ENCODE peak calls at places on chromosomes 12 and 14, in six cellular contexts. U is dorsolateral prefrontal cortex, Z is tibial artery, O is mucosa of descending colon, Q is BE2C, L is OCI-LY7. R is an unnamed sample.
A peak's percentile ranks its signal among the peaks of the same experiment; 100 is the strongest.

GRCh38 chr14:23530360-23531055 is 21.1 kb downstream of the ZFHX2 start:
- DNase-seq in U (no peak), Z (no peak), O (no peak), Q (no peak), L (no peak), R (no peak)

GRCh38 chr12:3809357-3810015 is 56.6 kb upstream of the CRACR2A start:
- DNase-seq in U (no peak), Z (no peak), O (no peak), Q (no peak), L (no peak), R (no peak)

GRCh38 chr12:49089831-49090773 is 4.5 kb downstream of the DHH start:
- DNase-seq in U (peak; percentile 49), Z (peak; percentile 72), O (no peak), Q (peak; percentile 63), L (peak; percentile 46), R (peak; percentile 61)

GRCh38 chr12:10364839-10365681 is 24.8 kb downstream of the KLRK1 start:
- DNase-seq in U (peak; percentile 44), Z (peak; percentile 74), O (no peak), Q (peak; percentile 35), L (peak; percentile 91), R (no peak)

GRCh38 chr12:80862606-80863005 is 75.1 kb downstream of the LIN7A start:
- DNase-seq in U (no peak), Z (no peak), O (no peak), Q (no peak), L (no peak), R (no peak)

GRCh38 chr14:37270629-37271028 is 72.9 kb downstream of the MIPOL1 start:
- DNase-seq in U (no peak), Z (no peak), O (no peak), Q (no peak), L (no peak), R (no peak)

GRCh38 chr12:96416033-96416790 is 16.0 kb upstream of the CDK17 start:
- DNase-seq in U (no peak), Z (no peak), O (no peak), Q (no peak), L (no peak), R (no peak)

GRCh38 chr14:19906665-19907064 is 13.7 kb upstream of the OR4K5 start:
- DNase-seq in U (no peak), Z (no peak), O (no peak), Q (no peak), L (no peak), R (no peak)

GRCh38 chr14:20381341-20381740 is 32.0 kb downstream of the TEP1 start:
- DNase-seq in U (no peak), Z (no peak), O (no peak), Q (no peak), L (no peak), R (no peak)

GRCh38 chr12:13304924-13305323 is 108.4 kb downstream of the EMP1 start:
- DNase-seq in U (no peak), Z (no peak), O (no peak), Q (no peak), L (no peak), R (no peak)

GRCh38 chr14:32941668-32942065 is 3.0 kb downstream of the NPAS3 start:
- DNase-seq in U (no peak), Z (no peak), O (no peak), Q (no peak), L (no peak), R (no peak)

GRCh38 chr12:6065131-6065871 is 59.2 kb downstream of the VWF start:
- DNase-seq in U (no peak), Z (no peak), O (no peak), Q (no peak), L (no peak), R (no peak)

GRCh38 chr14:66238969-66239368 is 247.2 kb upstream of the CCDC196 start:
- DNase-seq in U (no peak), Z (no peak), O (no peak), Q (no peak), L (no peak), R (no peak)

GRCh38 chr14:57205953-57206352 is 62.8 kb downstream of the EXOC5 start:
- DNase-seq in U (no peak), Z (no peak), O (no peak), Q (no peak), L (no peak), R (no peak)

GRCh38 chr14:67674139-67674479 is 323 bp downstream of the VTI1B start:
- DNase-seq in U (peak; percentile 62), Z (peak; percentile 83), O (peak; percentile 84), Q (peak; percentile 83), L (peak; percentile 56), R (peak; percentile 88)

DNA sequence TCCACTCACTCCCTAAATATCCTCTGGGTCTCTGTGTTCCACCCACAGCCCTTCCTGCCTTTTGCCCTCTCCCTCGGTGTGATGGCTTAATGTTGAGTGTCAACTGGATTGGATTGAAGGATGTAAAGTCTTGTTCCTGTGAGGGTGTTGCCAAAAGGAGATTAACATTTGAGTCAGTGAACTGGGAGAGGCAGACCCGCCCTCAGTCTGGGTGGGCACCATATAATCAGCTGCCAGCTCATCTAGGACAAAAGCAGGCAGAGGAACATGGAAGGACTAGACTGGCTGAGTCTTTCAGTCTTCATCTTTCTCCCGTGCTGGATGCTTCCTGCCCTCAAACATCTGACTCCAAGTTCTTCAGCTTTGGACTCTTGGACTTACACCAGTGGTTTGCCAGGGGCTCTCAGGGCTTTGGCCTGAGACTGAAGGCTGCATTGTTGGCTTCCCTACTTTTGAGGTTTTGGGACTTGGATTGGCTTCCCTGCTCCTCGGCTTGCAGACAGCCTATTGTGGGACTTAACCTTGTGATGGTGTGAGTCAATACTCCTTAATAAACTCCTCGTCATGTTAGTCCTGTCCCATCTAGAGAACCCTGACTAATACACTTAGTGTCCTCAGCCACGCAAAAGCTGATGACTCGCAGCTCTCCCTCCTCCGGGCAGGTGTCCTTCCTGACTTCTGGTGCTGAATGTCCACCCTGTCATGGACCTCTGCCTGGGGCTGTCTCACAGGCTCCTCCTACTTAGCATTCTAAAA is 5.9 kb downstream of the DGLUCY start:
- DNase-seq in U (no peak), Z (no peak), O (no peak), Q (no peak), L (no peak), R (no peak)
- TF ChIP-seq CTCF in U (no peak), Z (no peak), O (no peak), Q (no peak), L (no peak), R (no peak)

GRCh38 chr12:131087302-131087818 is 133.7 kb downstream of the ADGRD1 start:
- DNase-seq in U (no peak), Z (peak; percentile 59), O (peak; percentile 33), Q (peak; percentile 3), L (no peak), R (peak; percentile 11)

GRCh38 chr12:131089526-131090253 is 136.0 kb downstream of the ADGRD1 start:
- DNase-seq in U (no peak), Z (peak; percentile 50), O (peak; percentile 17), Q (peak; percentile 2), L (no peak), R (peak; percentile 5)

GRCh38 chr12:131088701-131089525 is 135.2 kb downstream of the ADGRD1 start:
- DNase-seq in U (no peak), Z (peak; percentile 53), O (peak; percentile 34), Q (peak; percentile 6), L (no peak), R (peak; percentile 14)

GRCh38 chr12:131085816-131086591 is 132.3 kb downstream of the ADGRD1 start:
- DNase-seq in U (no peak), Z (peak; percentile 57), O (peak; percentile 27), Q (peak; percentile 3), L (no peak), R (no peak)

DNA sequence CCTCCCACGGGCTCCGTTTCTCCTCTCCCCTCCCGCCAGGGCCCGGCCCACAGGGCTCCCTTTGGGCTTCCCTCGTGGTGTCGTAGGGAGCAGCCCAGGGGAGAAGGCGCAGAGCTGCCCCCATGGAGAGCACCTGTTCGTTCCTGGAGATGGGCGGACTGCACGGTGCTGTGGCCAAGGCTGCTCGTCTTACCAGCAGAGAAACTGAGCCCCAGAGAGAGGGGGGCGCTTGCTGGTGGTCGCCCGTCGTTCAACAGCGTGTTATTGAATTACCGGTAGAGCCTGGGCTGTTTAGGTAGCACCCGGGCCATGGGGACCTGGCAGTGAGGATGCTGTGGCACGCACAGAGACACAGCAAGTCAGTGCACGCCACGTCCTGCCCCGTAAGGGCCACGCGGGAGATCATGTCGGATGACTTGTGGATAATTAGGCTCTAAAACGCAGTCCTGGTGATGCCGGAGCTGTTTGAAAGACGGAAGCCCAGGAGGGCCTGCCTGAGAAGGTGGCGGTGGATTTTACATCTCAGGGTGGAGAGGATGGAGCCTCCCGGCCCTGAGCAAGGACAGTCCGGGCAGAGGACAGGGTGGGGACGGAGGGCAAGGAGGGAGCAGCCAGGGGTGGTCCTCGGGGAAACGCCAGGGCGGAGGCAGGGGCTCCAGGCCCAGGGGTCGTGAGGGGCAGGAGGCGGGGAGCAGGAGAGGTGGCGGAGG is 134.4 kb downstream of the ADGRD1 start:
- DNase-seq in U (no peak), Z (peak; percentile 64), O (peak; percentile 28), Q (peak; percentile 6), L (no peak), R (peak; percentile 10)
- TF ChIP-seq CTCF in U (no peak), Z (no peak), O (no peak), Q (no peak), L (no peak), R (no peak)

GRCh38 chr14:64857979-64858740 is 21.5 kb downstream of the SPTB start:
- DNase-seq in U (no peak), Z (no peak), O (no peak), Q (no peak), L (no peak), R (no peak)

GRCh38 chr14:64865992-64866391 is 13.7 kb downstream of the SPTB start:
- DNase-seq in U (no peak), Z (no peak), O (no peak), Q (no peak), L (no peak), R (no peak)

GRCh38 chr14:64860039-64860438 is 19.7 kb downstream of the SPTB start:
- DNase-seq in U (no peak), Z (no peak), O (no peak), Q (no peak), L (no peak), R (no peak)

GRCh38 chr14:64864258-64864657 is 15.4 kb downstream of the SPTB start:
- DNase-seq in U (no peak), Z (no peak), O (no peak), Q (no peak), L (no peak), R (no peak)

DNA sequence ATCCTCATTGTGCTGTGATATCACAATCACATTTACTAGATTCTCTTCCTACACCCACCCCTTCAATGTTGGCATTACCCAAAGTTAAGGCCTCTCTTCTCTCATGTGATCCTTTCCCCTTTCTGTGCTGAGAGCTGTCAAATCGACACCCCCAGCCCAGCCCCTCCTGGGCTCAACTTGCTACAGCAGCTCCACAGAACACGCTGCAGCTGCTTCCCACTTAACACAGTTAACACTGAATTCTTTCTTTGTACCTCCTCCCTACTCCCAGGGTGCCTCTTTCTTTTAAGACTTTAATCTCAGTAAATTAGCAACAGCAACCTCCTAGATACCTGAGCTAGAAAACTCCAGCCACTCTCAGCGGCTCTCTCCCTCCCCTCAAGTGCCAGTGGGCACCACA is 17.8 kb downstream of the SPTB start:
- DNase-seq in U (no peak), Z (no peak), O (no peak), Q (no peak), L (no peak), R (no peak)
- TF ChIP-seq CTCF in U (no peak), Z (no peak), O (no peak), Q (no peak), L (no peak), R (no peak)

DNA sequence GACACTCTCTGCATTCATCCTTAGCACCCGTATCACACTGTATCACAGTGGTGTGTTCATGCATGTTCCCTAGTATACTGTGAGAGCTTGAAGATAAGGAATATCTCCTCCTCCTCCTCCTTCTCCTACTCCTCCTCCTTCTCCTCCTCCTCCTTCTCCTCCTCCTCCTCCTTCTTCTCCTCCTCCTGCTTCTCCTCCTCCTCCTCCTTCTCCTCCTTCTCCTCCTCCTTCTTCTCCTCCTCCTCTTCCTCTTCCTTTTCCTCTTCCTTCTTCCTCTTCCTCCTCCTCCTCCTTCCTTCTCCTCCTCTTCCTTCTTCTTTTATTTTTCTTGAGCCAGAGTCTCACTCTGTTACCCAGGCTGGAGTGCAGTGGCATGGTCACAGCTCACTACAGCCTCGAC is 27.1 kb downstream of the DAO start:
- DNase-seq in U (no peak), Z (no peak), O (no peak), Q (no peak), L (no peak), R (no peak)
- TF ChIP-seq CTCF in U (no peak), Z (no peak), O (no peak), Q (no peak), L (no peak), R (no peak)